ENCODE peak calls at places on chromosomes 13 and 19, in five cellular contexts. W, D, R, K and G are unnamed samples.

GRCh38 chr13:40776681-40777165 is 5.7 kb upstream of the MRPS31 start:
- DNase-seq in R (no peak), W (no peak), D (peak), K (no peak), G (peak)

GRCh38 chr19:16066611-16067104 is 9.6 kb upstream of the TPM4 start:
- DNase-seq in R (no peak), K (peak), W (peak), D (peak), G (no peak)

GRCh38 chr19:42028304-42029216 is 34.5 kb upstream of the ATP1A3 start:
- DNase-seq in R (no peak), K (no peak), W (peak), D (peak), G (no peak)

GRCh38 chr19:1351324-1351947 is 32.3 kb upstream of the NDUFS7 start:
- DNase-seq in R (no peak), W (peak), D (no peak), K (no peak), G (no peak)

GRCh38 chr13:37811441-37811840 is 58.1 kb downstream of the TRPC4 start:
- DNase-seq in W (no peak), D (no peak), K (no peak), R (no peak), G (no peak)

GRCh38 chr13:51974485-51974884 is 36.8 kb downstream of the ATP7B start:
- DNase-seq in R (no peak), K (no peak), D (no peak), W (no peak), G (no peak)

GRCh38 chr13:51761638-51762350 is 42.2 kb downstream of the DHRS12 start:
- DNase-seq in D (no peak), K (no peak), W (no peak), R (peak), G (no peak)

GRCh38 chr19:1340681-1341469 is 42.8 kb upstream of the NDUFS7 start:
- DNase-seq in D (no peak), K (no peak), R (no peak), W (no peak), G (no peak)

GRCh38 chr13:45737571-45738002 is 35.5 kb downstream of the CBY2 start:
- DNase-seq in D (peak), W (peak), R (no peak), K (no peak), G (no peak)

GRCh38 chr13:27159806-27160563 is 11.6 kb downstream of the USP12 start:
- DNase-seq in R (no peak), W (no peak), K (no peak), D (no peak), G (no peak)

GRCh38 chr13:113756441-113757097 is 2.5 kb upstream of the TMEM255B start:
- DNase-seq in R (no peak), D (no peak), W (no peak), K (no peak), G (no peak)

GRCh38 chr13:38045278-38046048 is 175.9 kb upstream of the TRPC4 start:
- DNase-seq in R (no peak), W (peak), K (no peak), D (peak), G (peak)

GRCh38 chr13:26562538-26562890 is 5.0 kb downstream of the WASF3 start:
- DNase-seq in W (no peak), R (no peak), K (no peak), D (no peak), G (no peak)

GRCh38 chr19:17323973-17324327 is 10.7 kb downstream of the ANO8 start:
- DNase-seq in K (no peak), W (no peak), R (no peak), D (no peak), G (no peak)
- TF ChIP-seq CTCF in K (no peak), W (no peak), R (no peak), D (no peak), G (no peak)

DNA sequence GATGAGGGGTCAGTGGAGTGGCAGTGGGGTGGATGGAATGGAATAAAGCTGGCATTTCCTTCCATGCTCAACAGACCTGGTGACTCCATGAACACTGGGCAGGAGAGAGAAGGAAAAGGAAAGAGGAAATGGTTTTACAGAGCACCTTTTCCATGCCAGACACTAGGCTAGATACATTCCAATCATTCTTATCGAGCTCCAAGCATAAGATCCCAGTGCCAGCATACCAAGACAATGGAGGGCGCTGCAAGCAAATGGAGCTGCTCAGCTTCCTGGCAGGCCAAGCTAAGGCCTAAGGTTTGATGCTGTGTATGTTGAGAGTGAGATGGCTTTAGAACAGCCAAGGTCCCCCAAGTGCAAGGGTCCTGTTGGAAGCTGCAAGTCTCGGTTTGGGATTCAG is 113.2 kb downstream of the HSPH1 start:
- DNase-seq in R (no peak), D (no peak), K (no peak), W (no peak), G (no peak)
- TF ChIP-seq CTCF in R (no peak), D (no peak), K (no peak), W (no peak), G (no peak)

GRCh38 chr19:3547301-3547731 is 8.3 kb downstream of the TEKTIP1 start:
- DNase-seq in K (no peak), D (peak), W (peak), R (no peak), G (no peak)

GRCh38 chr19:3549816-3550215 is 7.6 kb downstream of the MFSD12 start:
- DNase-seq in R (no peak), W (no peak), K (no peak), D (no peak), G (no peak)

GRCh38 chr19:3548594-3548993 is 8.8 kb downstream of the MFSD12 start:
- DNase-seq in D (no peak), K (no peak), R (no peak), W (no peak), G (no peak)

GRCh38 chr19:3546119-3546518 is 7.1 kb downstream of the TEKTIP1 start:
- DNase-seq in W (no peak), R (no peak), K (peak), D (no peak), G (no peak)

DNA sequence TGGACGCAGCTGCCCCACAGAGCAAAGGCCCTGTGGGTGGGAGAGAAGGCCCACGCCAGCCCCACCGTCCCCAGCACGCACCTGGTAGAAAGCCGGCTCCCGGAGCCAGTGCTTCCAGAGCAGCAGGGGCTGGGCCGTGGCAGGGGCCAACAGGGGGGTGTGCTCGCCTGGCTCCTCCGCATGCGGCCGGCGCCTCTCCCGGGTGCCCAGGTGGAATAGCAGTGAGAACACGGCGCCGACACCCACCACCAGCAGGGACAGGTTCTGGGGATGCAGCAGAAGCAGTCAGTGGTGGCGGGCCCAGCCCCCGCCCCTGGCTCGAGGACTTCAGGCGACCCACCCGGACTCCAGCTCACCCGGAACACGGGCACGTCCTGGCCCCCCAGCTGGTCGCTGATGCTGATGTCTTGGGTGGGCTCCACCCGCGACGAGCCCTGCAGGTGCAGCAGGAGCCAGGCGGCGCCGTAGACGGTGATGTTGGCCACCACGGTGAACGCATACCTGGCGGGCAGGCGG is 8.9 kb downstream of the TEKTIP1 start:
- DNase-seq in W (no peak), R (no peak), K (no peak), D (no peak), G (no peak)
- TF ChIP-seq CTCF in W (no peak), R (no peak), K (no peak), D (no peak), G (no peak)

DNA sequence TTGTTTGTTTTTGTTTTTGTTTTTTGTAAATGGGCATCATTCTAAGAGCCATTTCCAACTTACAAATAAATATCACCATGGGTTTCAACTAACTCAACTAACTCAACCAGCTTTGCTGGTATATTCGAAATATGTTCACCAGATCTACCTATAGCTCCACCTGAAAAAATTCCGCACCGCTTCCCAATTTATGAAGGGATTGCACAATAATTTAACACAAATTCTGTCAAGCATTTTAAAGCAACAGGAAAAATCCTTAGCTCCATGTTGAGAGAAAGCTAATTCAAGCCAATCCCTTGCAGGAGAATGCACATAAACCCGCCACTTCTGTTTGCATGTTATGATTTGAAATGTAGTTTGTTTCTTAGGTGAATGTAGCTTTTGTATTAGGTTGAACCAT is 417.8 kb downstream of the EFNB2 start:
- DNase-seq in D (no peak), W (no peak), K (no peak), R (no peak), G (no peak)
- TF ChIP-seq CTCF in D (no peak), W (no peak), K (no peak), R (no peak), G (no peak)

GRCh38 chr13:101959016-101959415 is 442.8 kb downstream of the FGF14 start:
- DNase-seq in W (no peak), D (peak), K (no peak), R (no peak), G (no peak)

GRCh38 chr13:101951114-101951513 is 450.7 kb downstream of the FGF14 start:
- DNase-seq in W (no peak), K (no peak), D (no peak), R (no peak), G (no peak)

GRCh38 chr13:101955764-101956163 is 446.1 kb downstream of the FGF14 start:
- DNase-seq in W (no peak), K (no peak), D (no peak), R (no peak), G (no peak)
- TF ChIP-seq CTCF in W (no peak), K (no peak), D (no peak), R (no peak), G (no peak)